ENCODE peak calls at places on chromosome 10, in eight cellular contexts. One of them, this sample, is unnamed.
A peak's percentile ranks its signal among the peaks of the same experiment; 100 is the strongest.

GRCh38 chr10:77698267-77698932 is 60.8 kb upstream of the KCNMA1 start:
- DNase-seq in SK-N-SH: no peak
- DNase-seq in brain microvascular endothelial cell: no peak
- DNase-seq in nephron progenitor cell: no peak
- DNase-seq in mesothelial cell of epicardium: no peak
- DNase-seq in tibial artery: no peak
- DNase-seq in tibial nerve: no peak
- DNase-seq in astrocyte of the cerebellum: no peak
- DNase-seq in this sample: no peak

GRCh38 chr10:14326581-14326980 is 4.1 kb downstream of the FRMD4A start:
- DNase-seq in SK-N-SH: no peak
- DNase-seq in brain microvascular endothelial cell: no peak
- DNase-seq in nephron progenitor cell: peak; percentile 13
- DNase-seq in mesothelial cell of epicardium: no peak
- DNase-seq in tibial artery: no peak
- DNase-seq in tibial nerve: no peak
- DNase-seq in astrocyte of the cerebellum: no peak
- DNase-seq in this sample: no peak

GRCh38 chr10:84156768-84157167 is 16.8 kb upstream of the GPR15LG start:
- DNase-seq in SK-N-SH: no peak
- DNase-seq in brain microvascular endothelial cell: no peak
- DNase-seq in nephron progenitor cell: no peak
- DNase-seq in mesothelial cell of epicardium: no peak
- DNase-seq in tibial artery: no peak
- DNase-seq in tibial nerve: no peak
- DNase-seq in astrocyte of the cerebellum: no peak
- DNase-seq in this sample: no peak

GRCh38 chr10:123771877-123772644 is 105.9 kb downstream of the GPR26 start:
- DNase-seq in SK-N-SH: no peak
- DNase-seq in brain microvascular endothelial cell: no peak
- DNase-seq in nephron progenitor cell: no peak
- DNase-seq in mesothelial cell of epicardium: no peak
- DNase-seq in tibial artery: no peak
- DNase-seq in tibial nerve: no peak
- DNase-seq in astrocyte of the cerebellum: no peak
- DNase-seq in this sample: no peak

GRCh38 chr10:75400769-75401568 is 595 bp downstream of the ZNF503 start:
- DNase-seq in SK-N-SH: peak; percentile 78
- DNase-seq in brain microvascular endothelial cell: peak; percentile 45
- DNase-seq in nephron progenitor cell: peak; percentile 66
- DNase-seq in mesothelial cell of epicardium: no peak
- DNase-seq in tibial artery: peak; percentile 84
- DNase-seq in tibial nerve: peak; percentile 41
- DNase-seq in astrocyte of the cerebellum: no peak
- DNase-seq in this sample: no peak

GRCh38 chr10:2477154-2477553 is 590.2 kb upstream of the PFKP start:
- DNase-seq in SK-N-SH: peak; percentile 11
- DNase-seq in brain microvascular endothelial cell: no peak
- DNase-seq in nephron progenitor cell: no peak
- DNase-seq in mesothelial cell of epicardium: no peak
- DNase-seq in tibial artery: no peak
- DNase-seq in tibial nerve: no peak
- DNase-seq in astrocyte of the cerebellum: no peak
- DNase-seq in this sample: no peak

GRCh38 chr10:15300145-15300544 is 70.9 kb downstream of the FAM171A1 start:
- DNase-seq in SK-N-SH: no peak
- DNase-seq in brain microvascular endothelial cell: no peak
- DNase-seq in nephron progenitor cell: no peak
- DNase-seq in mesothelial cell of epicardium: no peak
- DNase-seq in tibial artery: no peak
- DNase-seq in tibial nerve: no peak
- DNase-seq in astrocyte of the cerebellum: no peak
- DNase-seq in this sample: no peak

GRCh38 chr10:100021322-100021721 is 11.6 kb upstream of the DNMBP start:
- DNase-seq in SK-N-SH: no peak
- DNase-seq in brain microvascular endothelial cell: no peak
- DNase-seq in nephron progenitor cell: no peak
- DNase-seq in mesothelial cell of epicardium: no peak
- DNase-seq in tibial artery: no peak
- DNase-seq in tibial nerve: no peak
- DNase-seq in astrocyte of the cerebellum: no peak
- DNase-seq in this sample: no peak

GRCh38 chr10:75042292-75042974 is 69.0 kb upstream of the SAMD8 start:
- DNase-seq in SK-N-SH: no peak
- DNase-seq in brain microvascular endothelial cell: peak; percentile 12
- DNase-seq in nephron progenitor cell: no peak
- DNase-seq in mesothelial cell of epicardium: no peak
- DNase-seq in tibial artery: no peak
- DNase-seq in tibial nerve: no peak
- DNase-seq in astrocyte of the cerebellum: peak; percentile 66
- DNase-seq in this sample: no peak

GRCh38 chr10:29725133-29725720 is 90.5 kb upstream of the SVIL start:
- DNase-seq in SK-N-SH: peak; percentile 60
- DNase-seq in brain microvascular endothelial cell: peak; percentile 28
- DNase-seq in nephron progenitor cell: no peak
- DNase-seq in mesothelial cell of epicardium: no peak
- DNase-seq in tibial artery: no peak
- DNase-seq in tibial nerve: no peak
- DNase-seq in astrocyte of the cerebellum: no peak
- DNase-seq in this sample: no peak

GRCh38 chr10:1643911-1644810 is 93.2 kb downstream of the ADARB2 start:
- DNase-seq in SK-N-SH: no peak
- DNase-seq in brain microvascular endothelial cell: no peak
- DNase-seq in nephron progenitor cell: no peak
- DNase-seq in mesothelial cell of epicardium: no peak
- DNase-seq in tibial artery: peak; percentile 42
- DNase-seq in tibial nerve: no peak
- DNase-seq in astrocyte of the cerebellum: no peak
- DNase-seq in this sample: no peak

GRCh38 chr10:35172574-35172973 is 45.9 kb downstream of the CREM start:
- DNase-seq in SK-N-SH: no peak
- DNase-seq in brain microvascular endothelial cell: peak; percentile 60
- DNase-seq in nephron progenitor cell: no peak
- DNase-seq in mesothelial cell of epicardium: no peak
- DNase-seq in tibial artery: no peak
- DNase-seq in tibial nerve: no peak
- DNase-seq in astrocyte of the cerebellum: no peak
- DNase-seq in this sample: no peak

GRCh38 chr10:104580774-104581675 is 60.1 kb upstream of the SORCS3 start:
- DNase-seq in SK-N-SH: peak; percentile 79
- DNase-seq in brain microvascular endothelial cell: peak; percentile 60
- DNase-seq in nephron progenitor cell: peak; percentile 85
- DNase-seq in mesothelial cell of epicardium: peak; percentile 84
- DNase-seq in tibial artery: peak; percentile 73
- DNase-seq in tibial nerve: peak; percentile 83
- DNase-seq in astrocyte of the cerebellum: peak; percentile 40
- DNase-seq in this sample: peak; percentile 21

GRCh38 chr10:124728071-124728829 is 15.9 kb downstream of the FAM53B start:
- DNase-seq in SK-N-SH: no peak
- DNase-seq in brain microvascular endothelial cell: no peak
- DNase-seq in nephron progenitor cell: no peak
- DNase-seq in mesothelial cell of epicardium: no peak
- DNase-seq in tibial artery: peak; percentile 73
- DNase-seq in tibial nerve: no peak
- DNase-seq in astrocyte of the cerebellum: no peak
- DNase-seq in this sample: peak; percentile 23

GRCh38 chr10:104835422-104835821 is 194.3 kb downstream of the SORCS3 start:
- DNase-seq in SK-N-SH: peak; percentile 3
- DNase-seq in brain microvascular endothelial cell: no peak
- DNase-seq in nephron progenitor cell: no peak
- DNase-seq in mesothelial cell of epicardium: no peak
- DNase-seq in tibial artery: no peak
- DNase-seq in tibial nerve: no peak
- DNase-seq in astrocyte of the cerebellum: no peak
- DNase-seq in this sample: no peak

DNA sequence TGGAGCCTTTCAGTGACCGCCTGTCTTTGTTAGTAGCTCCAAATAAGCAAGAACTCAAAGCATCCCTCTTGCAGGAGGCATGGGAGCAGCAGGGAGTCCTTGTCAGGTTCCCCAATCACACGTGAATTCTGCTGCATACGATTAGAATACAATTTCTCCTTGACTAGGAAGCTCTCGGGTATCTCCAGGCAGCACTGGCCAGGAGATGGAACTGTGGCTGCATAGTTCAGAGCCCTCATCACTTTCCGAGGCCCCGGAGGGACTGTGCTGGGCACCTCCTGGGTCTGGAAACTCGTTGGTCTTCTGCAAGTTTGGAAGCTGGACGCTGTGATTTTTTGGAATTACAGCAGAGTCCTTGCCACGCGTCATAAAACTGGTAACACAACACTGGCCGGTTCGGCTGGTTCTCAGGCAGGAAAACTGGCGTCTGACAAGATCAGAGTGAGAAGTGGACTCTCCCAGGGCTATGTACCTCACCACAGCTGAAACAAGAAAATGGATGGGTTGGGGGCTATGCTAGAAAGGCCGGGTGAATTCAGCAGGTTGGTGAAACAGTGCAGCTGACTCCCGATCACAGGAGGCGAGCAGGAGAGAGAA is 216.1 kb downstream of the CCDC3 start:
- DNase-seq in SK-N-SH: no peak
- DNase-seq in brain microvascular endothelial cell: no peak
- DNase-seq in nephron progenitor cell: peak; percentile 27
- DNase-seq in mesothelial cell of epicardium: no peak
- DNase-seq in tibial artery: peak; percentile 74
- DNase-seq in tibial nerve: no peak
- DNase-seq in astrocyte of the cerebellum: no peak
- DNase-seq in this sample: no peak
- TF ChIP-seq CTCF in SK-N-SH: no peak
- TF ChIP-seq CTCF in brain microvascular endothelial cell: no peak
- TF ChIP-seq CTCF in nephron progenitor cell: no peak
- TF ChIP-seq CTCF in mesothelial cell of epicardium: no peak
- TF ChIP-seq CTCF in tibial artery: no peak
- TF ChIP-seq CTCF in tibial nerve: no peak
- TF ChIP-seq CTCF in astrocyte of the cerebellum: no peak
- TF ChIP-seq CTCF in this sample: no peak

GRCh38 chr10:28722065-28722803 is 44.9 kb downstream of the BAMBI start:
- DNase-seq in SK-N-SH: peak; percentile 71
- DNase-seq in brain microvascular endothelial cell: peak; percentile 14
- DNase-seq in nephron progenitor cell: peak; percentile 53
- DNase-seq in mesothelial cell of epicardium: peak; percentile 66
- DNase-seq in tibial artery: peak; percentile 66
- DNase-seq in tibial nerve: peak; percentile 12
- DNase-seq in astrocyte of the cerebellum: no peak
- DNase-seq in this sample: no peak
- TF ChIP-seq CTCF in SK-N-SH: no peak
- TF ChIP-seq CTCF in brain microvascular endothelial cell: peak; percentile 30
- TF ChIP-seq CTCF in nephron progenitor cell: no peak
- TF ChIP-seq CTCF in mesothelial cell of epicardium: no peak
- TF ChIP-seq CTCF in tibial artery: no peak
- TF ChIP-seq CTCF in tibial nerve: no peak
- TF ChIP-seq CTCF in astrocyte of the cerebellum: no peak
- TF ChIP-seq CTCF in this sample: no peak

GRCh38 chr10:49382826-49383225 is 13.1 kb downstream of the DRGX start:
- DNase-seq in SK-N-SH: no peak
- DNase-seq in brain microvascular endothelial cell: no peak
- DNase-seq in nephron progenitor cell: no peak
- DNase-seq in mesothelial cell of epicardium: no peak
- DNase-seq in tibial artery: no peak
- DNase-seq in tibial nerve: no peak
- DNase-seq in astrocyte of the cerebellum: no peak
- DNase-seq in this sample: no peak

GRCh38 chr10:49382226-49382625 is 13.7 kb downstream of the DRGX start:
- DNase-seq in SK-N-SH: no peak
- DNase-seq in brain microvascular endothelial cell: no peak
- DNase-seq in nephron progenitor cell: no peak
- DNase-seq in mesothelial cell of epicardium: no peak
- DNase-seq in tibial artery: no peak
- DNase-seq in tibial nerve: no peak
- DNase-seq in astrocyte of the cerebellum: no peak
- DNase-seq in this sample: no peak

GRCh38 chr10:49377256-49377655 is 18.6 kb downstream of the DRGX start:
- DNase-seq in SK-N-SH: no peak
- DNase-seq in brain microvascular endothelial cell: no peak
- DNase-seq in nephron progenitor cell: no peak
- DNase-seq in mesothelial cell of epicardium: no peak
- DNase-seq in tibial artery: no peak
- DNase-seq in tibial nerve: no peak
- DNase-seq in astrocyte of the cerebellum: no peak
- DNase-seq in this sample: no peak

GRCh38 chr10:49381111-49381900 is 14.6 kb downstream of the DRGX start:
- DNase-seq in SK-N-SH: no peak
- DNase-seq in brain microvascular endothelial cell: no peak
- DNase-seq in nephron progenitor cell: no peak
- DNase-seq in mesothelial cell of epicardium: no peak
- DNase-seq in tibial artery: no peak
- DNase-seq in tibial nerve: no peak
- DNase-seq in astrocyte of the cerebellum: no peak
- DNase-seq in this sample: no peak

DNA sequence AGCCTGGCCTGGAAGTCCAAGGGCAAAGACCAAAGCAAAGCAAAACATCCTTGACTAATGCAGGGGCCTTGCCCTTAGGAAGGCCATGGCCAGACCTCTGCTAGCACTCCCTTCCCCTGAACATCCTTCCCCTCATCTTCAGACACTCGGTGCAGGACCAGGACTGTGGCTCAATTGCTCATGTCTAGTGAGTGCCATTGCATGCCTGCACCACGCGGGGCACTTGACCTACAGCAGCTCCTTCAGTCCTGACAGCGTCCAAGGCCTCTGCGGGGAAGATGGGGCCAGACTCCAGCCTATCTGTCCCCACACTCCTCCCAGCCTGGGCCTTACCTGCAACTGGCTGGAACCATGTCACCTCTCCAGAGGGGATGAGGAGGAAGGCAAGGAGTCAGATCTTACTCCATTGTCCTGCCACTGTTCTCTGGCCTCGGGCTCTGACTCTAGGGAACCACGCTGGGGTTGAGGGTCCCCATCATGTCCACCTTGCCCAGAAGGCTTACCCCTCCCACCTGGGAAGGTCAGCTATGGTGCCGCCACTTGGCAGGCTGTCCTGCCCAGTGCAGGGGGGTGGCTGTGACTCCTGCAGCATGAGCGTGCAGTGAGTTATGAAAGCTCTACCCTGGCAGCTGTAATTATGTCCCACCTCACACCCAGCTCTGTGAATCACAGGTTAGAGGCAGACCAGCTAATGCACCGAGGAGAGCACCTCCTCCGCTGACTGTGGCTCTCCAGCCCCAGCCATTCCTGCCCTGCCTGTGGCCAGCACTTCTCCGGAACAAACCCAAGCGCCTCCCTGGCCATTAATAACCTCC is 16.1 kb downstream of the DRGX start:
- DNase-seq in SK-N-SH: no peak
- DNase-seq in brain microvascular endothelial cell: no peak
- DNase-seq in nephron progenitor cell: no peak
- DNase-seq in mesothelial cell of epicardium: no peak
- DNase-seq in tibial artery: no peak
- DNase-seq in tibial nerve: no peak
- DNase-seq in astrocyte of the cerebellum: no peak
- DNase-seq in this sample: no peak
- TF ChIP-seq CTCF in SK-N-SH: no peak
- TF ChIP-seq CTCF in brain microvascular endothelial cell: peak; percentile 56
- TF ChIP-seq CTCF in nephron progenitor cell: peak; percentile 21
- TF ChIP-seq CTCF in mesothelial cell of epicardium: no peak
- TF ChIP-seq CTCF in tibial artery: no peak
- TF ChIP-seq CTCF in tibial nerve: no peak
- TF ChIP-seq CTCF in astrocyte of the cerebellum: peak; percentile 14
- TF ChIP-seq CTCF in this sample: no peak

DNA sequence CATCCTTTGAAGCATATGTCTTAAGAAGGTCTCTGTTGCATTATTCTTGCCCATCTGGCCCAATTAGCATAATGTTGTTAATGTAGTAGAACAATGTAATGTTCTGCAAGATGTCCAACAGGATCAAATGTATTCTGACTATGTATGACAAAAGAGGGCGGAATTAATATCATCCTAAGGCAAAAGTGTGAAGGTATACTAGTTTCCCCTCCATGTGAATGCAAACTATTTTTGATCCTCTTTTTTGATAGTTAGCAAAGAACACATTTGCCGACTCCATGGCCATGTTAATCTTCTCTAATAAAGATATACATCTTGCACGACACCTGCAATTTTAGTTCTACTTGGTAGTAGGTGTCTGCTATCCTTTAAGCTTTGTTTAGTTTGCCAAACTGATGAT is 157.6 kb downstream of the ATRNL1 start:
- DNase-seq in SK-N-SH: no peak
- DNase-seq in brain microvascular endothelial cell: no peak
- DNase-seq in nephron progenitor cell: no peak
- DNase-seq in mesothelial cell of epicardium: no peak
- DNase-seq in tibial artery: no peak
- DNase-seq in tibial nerve: no peak
- DNase-seq in astrocyte of the cerebellum: no peak
- DNase-seq in this sample: no peak
- TF ChIP-seq CTCF in SK-N-SH: no peak
- TF ChIP-seq CTCF in brain microvascular endothelial cell: no peak
- TF ChIP-seq CTCF in nephron progenitor cell: no peak
- TF ChIP-seq CTCF in mesothelial cell of epicardium: no peak
- TF ChIP-seq CTCF in tibial artery: no peak
- TF ChIP-seq CTCF in tibial nerve: no peak
- TF ChIP-seq CTCF in astrocyte of the cerebellum: no peak
- TF ChIP-seq CTCF in this sample: no peak

This sample was measured in activated B cell treated with CpG ODN at 0.5 μM for 24 hours.